ENCODE peak calls at places on chromosomes 6 and 20, in six cellular contexts. One of them, this sample, is unnamed.

GRCh38 chr20:4797275-4797674 is 75.6 kb downstream of the PRND start:
- DNase-seq in fibroblast of lung: no peak
- DNase-seq in HepG2: no peak
- DNase-seq in IMR-90: peak
- DNase-seq in HCT116: no peak
- DNase-seq in MM.1S: no peak
- DNase-seq in this sample: no peak

GRCh38 chr6:17035257-17035757 is 66.5 kb upstream of the STMND1 start:
- DNase-seq in fibroblast of lung: no peak
- DNase-seq in HepG2: no peak
- DNase-seq in IMR-90: no peak
- DNase-seq in HCT116: no peak
- DNase-seq in MM.1S: no peak
- DNase-seq in this sample: no peak

GRCh38 chr6:87155920-87156600 is 695 bp downstream of the ZNF292 start:
- DNase-seq in fibroblast of lung: peak
- DNase-seq in HepG2: peak
- DNase-seq in IMR-90: peak
- DNase-seq in HCT116: no peak
- DNase-seq in MM.1S: peak
- DNase-seq in this sample: peak

GRCh38 chr6:77450924-77451323 is 12.4 kb downstream of the HTR1B start:
- DNase-seq in fibroblast of lung: peak
- DNase-seq in HepG2: no peak
- DNase-seq in IMR-90: peak
- DNase-seq in HCT116: no peak
- DNase-seq in MM.1S: no peak
- DNase-seq in this sample: no peak

GRCh38 chr6:145539831-145540230 is 195.5 kb downstream of the EPM2A start:
- DNase-seq in fibroblast of lung: peak
- DNase-seq in HepG2: no peak
- DNase-seq in IMR-90: peak
- DNase-seq in HCT116: no peak
- DNase-seq in MM.1S: no peak
- DNase-seq in this sample: peak

GRCh38 chr6:28693751-28694443 is 168.2 kb downstream of the GPX5 start:
- DNase-seq in fibroblast of lung: no peak
- DNase-seq in HepG2: no peak
- DNase-seq in IMR-90: no peak
- DNase-seq in HCT116: no peak
- DNase-seq in MM.1S: no peak
- DNase-seq in this sample: no peak

GRCh38 chr6:139582956-139583355 is 208.5 kb upstream of the CITED2 start:
- DNase-seq in fibroblast of lung: no peak
- DNase-seq in HepG2: no peak
- DNase-seq in IMR-90: peak
- DNase-seq in HCT116: no peak
- DNase-seq in MM.1S: no peak
- DNase-seq in this sample: peak

GRCh38 chr6:131262060-131262459 is 126.8 kb downstream of the AKAP7 start:
- DNase-seq in fibroblast of lung: no peak
- DNase-seq in HepG2: peak
- DNase-seq in IMR-90: no peak
- DNase-seq in HCT116: peak
- DNase-seq in MM.1S: no peak
- DNase-seq in this sample: no peak

GRCh38 chr6:37807656-37808055 is 11.9 kb upstream of the ZFAND3 start:
- DNase-seq in fibroblast of lung: no peak
- DNase-seq in HepG2: no peak
- DNase-seq in IMR-90: no peak
- DNase-seq in HCT116: no peak
- DNase-seq in MM.1S: no peak
- DNase-seq in this sample: peak
- TF ChIP-seq CTCF in fibroblast of lung: no peak
- TF ChIP-seq CTCF in HepG2: no peak
- TF ChIP-seq CTCF in IMR-90: no peak
- TF ChIP-seq CTCF in HCT116: no peak
- TF ChIP-seq CTCF in MM.1S: no peak
- TF ChIP-seq CTCF in this sample: peak

DNA sequence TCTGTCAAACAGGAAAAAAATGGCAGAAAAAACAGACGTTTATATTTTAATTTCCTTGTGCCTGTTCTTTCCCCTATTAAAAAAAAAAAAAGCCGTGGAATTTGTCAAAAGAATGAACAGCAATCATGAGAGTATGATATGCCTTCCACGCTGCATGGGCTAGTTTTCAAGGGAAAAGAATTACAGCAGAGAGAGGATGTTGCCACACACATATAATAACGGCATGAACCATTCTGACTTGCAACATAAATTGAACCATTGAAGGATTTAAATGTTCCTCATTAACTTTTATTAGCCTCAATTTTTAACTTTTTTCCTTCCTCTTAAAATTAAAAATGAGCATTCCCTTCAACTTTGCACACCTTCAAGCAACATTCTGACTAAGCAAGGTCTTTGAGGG is 301.8 kb downstream of the FOXC1 start:
- DNase-seq in fibroblast of lung: peak
- DNase-seq in HepG2: no peak
- DNase-seq in IMR-90: no peak
- DNase-seq in HCT116: no peak
- DNase-seq in MM.1S: no peak
- DNase-seq in this sample: no peak
- H2AFZ ChIP-seq in fibroblast of lung: no peak
- H2AFZ ChIP-seq in HepG2: no peak
- H2AFZ ChIP-seq in IMR-90: no peak
- H2AFZ ChIP-seq in HCT116: no peak
- H2AFZ ChIP-seq in MM.1S: no peak
- H2AFZ ChIP-seq in this sample: no peak

GRCh38 chr20:36481380-36482043 is 59.8 kb upstream of the MYL9 start:
- DNase-seq in fibroblast of lung: no peak
- DNase-seq in HepG2: no peak
- DNase-seq in IMR-90: no peak
- DNase-seq in HCT116: no peak
- DNase-seq in MM.1S: no peak
- DNase-seq in this sample: no peak

GRCh38 chr20:36479938-36480337 is 61.4 kb upstream of the MYL9 start:
- DNase-seq in fibroblast of lung: no peak
- DNase-seq in HepG2: no peak
- DNase-seq in IMR-90: no peak
- DNase-seq in HCT116: no peak
- DNase-seq in MM.1S: no peak
- DNase-seq in this sample: no peak

GRCh38 chr20:36477475-36477874 is 63.8 kb upstream of the MYL9 start:
- DNase-seq in fibroblast of lung: no peak
- DNase-seq in HepG2: no peak
- DNase-seq in IMR-90: no peak
- DNase-seq in HCT116: no peak
- DNase-seq in MM.1S: no peak
- DNase-seq in this sample: no peak

GRCh38 chr20:36480456-36481048 is 60.8 kb upstream of the MYL9 start:
- DNase-seq in fibroblast of lung: no peak
- DNase-seq in HepG2: no peak
- DNase-seq in IMR-90: no peak
- DNase-seq in HCT116: no peak
- DNase-seq in MM.1S: no peak
- DNase-seq in this sample: no peak

GRCh38 chr20:36478137-36478905 is 63.0 kb upstream of the MYL9 start:
- DNase-seq in fibroblast of lung: no peak
- DNase-seq in HepG2: no peak
- DNase-seq in IMR-90: peak
- DNase-seq in HCT116: no peak
- DNase-seq in MM.1S: no peak
- DNase-seq in this sample: no peak
- TF ChIP-seq CTCF in fibroblast of lung: no peak
- TF ChIP-seq CTCF in HepG2: peak
- TF ChIP-seq CTCF in IMR-90: no peak
- TF ChIP-seq CTCF in HCT116: no peak
- TF ChIP-seq CTCF in MM.1S: no peak
- TF ChIP-seq CTCF in this sample: no peak

GRCh38 chr6:31825553-31825952 is 2.0 kb upstream of the HSPA1B start:
- DNase-seq in fibroblast of lung: no peak
- DNase-seq in HepG2: no peak
- DNase-seq in IMR-90: no peak
- DNase-seq in HCT116: no peak
- DNase-seq in MM.1S: no peak
- DNase-seq in this sample: no peak

GRCh38 chr6:31831350-31832215 is 4.0 kb downstream of the HSPA1B start:
- DNase-seq in fibroblast of lung: no peak
- DNase-seq in HepG2: no peak
- DNase-seq in IMR-90: no peak
- DNase-seq in HCT116: no peak
- DNase-seq in MM.1S: no peak
- DNase-seq in this sample: peak

GRCh38 chr6:31827286-31828079 is at the start of gene HSPA1B:
- DNase-seq in fibroblast of lung: peak
- DNase-seq in HepG2: peak
- DNase-seq in IMR-90: peak
- DNase-seq in HCT116: peak
- DNase-seq in MM.1S: peak
- DNase-seq in this sample: peak

GRCh38 chr6:31826793-31827285 is 699 bp upstream of the HSPA1B start:
- DNase-seq in fibroblast of lung: no peak
- DNase-seq in HepG2: no peak
- DNase-seq in IMR-90: no peak
- DNase-seq in HCT116: no peak
- DNase-seq in MM.1S: no peak
- DNase-seq in this sample: no peak

GRCh38 chr6:31829633-31830492 is 2.3 kb downstream of the HSPA1B start:
- DNase-seq in fibroblast of lung: peak
- DNase-seq in HepG2: no peak
- DNase-seq in IMR-90: peak
- DNase-seq in HCT116: no peak
- DNase-seq in MM.1S: peak
- DNase-seq in this sample: peak
- H2AFZ ChIP-seq in fibroblast of lung: no peak
- H2AFZ ChIP-seq in HepG2: no peak
- H2AFZ ChIP-seq in IMR-90: no peak
- H2AFZ ChIP-seq in HCT116: no peak
- H2AFZ ChIP-seq in MM.1S: no peak
- H2AFZ ChIP-seq in this sample: no peak